ENCODE peak calls at places on chromosome 21, in six cellular contexts. N is GM12892, H is K562, I is HepG2, P is H1, Z is GM12878. S is an unnamed sample.

GRCh38 chr21:25370311-25370744 is 237.0 kb downstream of the MRPL39 start:
- DNase-seq in H (no peak), N (no peak), P (no peak), Z (no peak), I (no peak), S (no peak)

GRCh38 chr21:30579351-30579750 is 10.8 kb downstream of the KRTAP22-2 start:
- DNase-seq in P (no peak), H (no peak), Z (no peak), N (no peak), I (no peak), S (no peak)

GRCh38 chr21:40622531-40622930 is 224.4 kb downstream of the DSCAM start:
- DNase-seq in H (no peak), P (no peak), I (no peak), Z (no peak), N (no peak), S (no peak)

GRCh38 chr21:14900058-14900457 is 164.7 kb downstream of the NRIP1 start:
- DNase-seq in H (no peak), I (no peak), P (no peak), Z (no peak), N (no peak), S (no peak)

GRCh38 chr21:19523731-19524130 is 1120.1 kb upstream of the TMPRSS15 start:
- DNase-seq in P (no peak), Z (no peak), N (no peak), I (no peak), H (no peak), S (no peak)

GRCh38 chr21:17101696-17102095 is 411.1 kb upstream of the CXADR start:
- DNase-seq in N (no peak), P (no peak), I (no peak), Z (no peak), H (no peak), S (no peak)

GRCh38 chr21:42409366-42409765 is 5.7 kb downstream of the UBASH3A start:
- DNase-seq in I (no peak), P (no peak), N (no peak), Z (no peak), H (no peak), S (no peak)

GRCh38 chr21:14690886-14691285 is 144.8 kb upstream of the SAMSN1 start:
- DNase-seq in N (no peak), H (no peak), P (no peak), Z (no peak), I (no peak), S (no peak)

GRCh38 chr21:43764576-43765495 is 11.3 kb downstream of the CSTB start:
- DNase-seq in P (no peak), H (no peak), I (no peak), N (no peak), Z (no peak), S (no peak)

GRCh38 chr21:45164838-45165237 is 90.5 kb downstream of the ADARB1 start:
- DNase-seq in H (no peak), I (no peak), P (no peak), N (no peak), Z (no peak), S (no peak)
- TF ChIP-seq TAF1 in H (no peak), I (no peak), P (no peak), N (no peak), Z (no peak), S (no peak)

GRCh38 chr21:35738342-35738961 is 321.9 kb downstream of the SETD4 start:
- DNase-seq in P (no peak), I (no peak), Z (no peak), H (no peak), N (no peak), S (no peak)
- TF ChIP-seq POLR2AphosphoS5 in P (no peak), I (no peak), Z (no peak), H (no peak), N (no peak), S (no peak)

DNA sequence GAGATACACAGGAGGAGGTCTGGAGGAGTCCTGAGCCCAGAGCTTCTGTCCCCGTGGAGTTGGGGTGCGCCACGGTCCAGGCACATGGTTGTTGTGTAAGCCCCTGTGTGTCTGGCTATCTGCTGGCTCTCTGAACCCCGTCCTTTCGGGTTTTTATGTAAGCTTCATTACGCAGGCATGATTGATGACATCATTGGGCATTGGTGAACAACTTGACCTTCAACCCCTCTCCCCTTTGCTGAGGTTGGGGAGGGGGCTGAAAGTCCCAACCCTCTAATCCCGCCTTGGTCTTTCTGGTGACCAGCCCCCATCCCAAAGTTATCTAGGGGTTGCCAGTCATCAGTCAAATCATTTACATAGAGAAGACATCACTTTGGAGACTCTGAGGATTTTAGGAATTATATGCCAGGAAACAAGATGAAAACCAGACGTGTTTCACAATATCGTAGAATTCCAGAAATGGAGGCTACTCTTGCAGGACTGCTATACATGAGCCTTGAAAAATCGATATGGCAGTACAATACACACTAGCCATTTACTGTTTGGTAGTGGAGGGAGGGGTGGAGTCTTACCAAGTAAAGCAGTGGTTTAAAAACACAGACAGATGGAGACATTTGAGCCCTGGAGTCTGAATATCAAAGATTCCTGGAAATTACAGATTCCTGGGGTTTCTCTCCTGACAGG is 69.8 kb upstream of the SCAF4 start:
- DNase-seq in H (no peak), Z (no peak), I (peak), P (no peak), N (no peak), S (no peak)
- TF ChIP-seq POLR2A in H (no peak), Z (no peak), I (no peak), P (no peak), N (no peak), S (no peak)

GRCh38 chr21:38956791-38957571 is 151.3 kb downstream of the ETS2 start:
- DNase-seq in H (peak), P (no peak), Z (no peak), I (no peak), N (no peak), S (no peak)

GRCh38 chr21:38954450-38955059 is 148.8 kb downstream of the ETS2 start:
- DNase-seq in Z (no peak), H (no peak), P (no peak), I (no peak), N (no peak), S (no peak)

GRCh38 chr21:38953516-38953915 is 147.8 kb downstream of the ETS2 start:
- DNase-seq in Z (no peak), H (no peak), N (no peak), P (no peak), I (no peak), S (no peak)

GRCh38 chr21:38956006-38956405 is 150.3 kb downstream of the ETS2 start:
- DNase-seq in N (no peak), Z (no peak), I (no peak), H (no peak), P (no peak), S (no peak)

DNA sequence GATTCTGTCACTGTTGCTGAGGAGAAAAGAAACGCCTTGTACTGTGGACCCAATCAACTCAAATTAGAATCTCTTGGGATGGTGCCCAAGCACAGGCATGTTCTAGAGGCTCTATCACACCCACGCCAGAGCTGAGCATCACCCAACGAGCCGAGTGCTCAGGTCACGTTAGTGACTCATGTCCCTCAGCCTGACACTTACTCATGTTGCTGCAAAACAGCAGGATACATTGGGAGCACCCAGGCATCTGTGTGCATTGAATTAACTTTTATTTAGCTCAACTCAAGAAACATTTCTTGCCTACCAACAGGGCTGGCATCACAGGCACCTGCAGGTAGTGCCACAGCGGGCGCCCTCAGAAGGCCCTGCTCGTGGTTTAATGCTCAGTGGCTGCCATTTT is 149.8 kb downstream of the ETS2 start:
- DNase-seq in P (no peak), I (no peak), N (no peak), Z (no peak), H (no peak), S (no peak)
- TF ChIP-seq TAF1 in P (no peak), I (no peak), N (no peak), Z (no peak), H (no peak), S (no peak)

GRCh38 chr21:44869860-44870747 is 3.4 kb downstream of the PTTG1IP start:
- DNase-seq in H (peak), P (no peak), Z (no peak), N (no peak), I (peak), S (no peak)
- TF ChIP-seq POLR2AphosphoS5 in H (no peak), P (no peak), Z (no peak), N (no peak), I (no peak), S (no peak)

DNA sequence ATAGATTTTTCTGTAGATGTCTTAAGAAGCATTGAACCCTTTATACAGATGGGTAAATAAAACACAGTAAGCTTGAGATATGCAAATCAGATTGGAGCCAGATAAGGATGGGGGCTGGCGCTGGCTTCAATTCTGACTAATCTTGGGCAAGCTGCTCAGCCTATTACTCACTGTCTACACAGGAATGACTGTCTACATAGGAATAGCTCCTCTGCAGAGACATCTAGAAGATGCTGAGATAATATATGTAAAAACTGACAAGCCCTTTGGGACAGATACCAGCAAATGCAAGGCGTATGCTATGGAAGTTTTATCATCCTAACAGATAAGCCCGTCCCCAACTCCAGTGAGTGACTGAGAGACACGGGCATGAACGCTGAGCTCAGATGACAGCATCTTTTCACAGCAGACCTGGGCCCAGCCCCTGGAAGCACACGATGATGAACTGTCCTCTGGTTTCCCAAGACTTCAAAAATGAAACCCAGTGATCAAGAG is 1.7 kb downstream of the CLDN14 start:
- DNase-seq in Z (no peak), N (no peak), P (no peak), I (no peak), H (no peak), S (no peak)
- TF ChIP-seq POLR2A in Z (no peak), N (no peak), P (no peak), I (peak), H (no peak), S (no peak)

S was measured in GM12891.